ENCODE peak calls at places on chromosomes 5 and 9, in ten cellular contexts. One of them, this sample, is unnamed.

GRCh38 chr9:85729882-85730281 is 11.9 kb downstream of the AGTPBP1 start:
- DNase-seq in cardiac muscle cell: peak
- DNase-seq in iris pigment epithelial cell: no peak
- DNase-seq in NCI-H774: no peak
- DNase-seq in stomach: no peak
- DNase-seq in T-helper 2 cell: peak
- DNase-seq in MV-4-11: peak
- DNase-seq in transverse colon: no peak
- DNase-seq in cortex of kidney: no peak
- DNase-seq in GM13977: no peak
- DNase-seq in this sample: no peak

GRCh38 chr5:74595143-74595915 is 45.2 kb downstream of the ENC1 start:
- DNase-seq in GM13977: no peak
- DNase-seq in transverse colon: no peak
- DNase-seq in iris pigment epithelial cell: peak
- DNase-seq in NCI-H774: no peak
- DNase-seq in cardiac muscle cell: peak
- DNase-seq in stomach: no peak
- DNase-seq in cortex of kidney: no peak
- DNase-seq in MV-4-11: no peak
- DNase-seq in T-helper 2 cell: no peak
- DNase-seq in this sample: peak

GRCh38 chr9:120324996-120325642 is 254.8 kb downstream of the CDK5RAP2 start:
- DNase-seq in T-helper 2 cell: no peak
- DNase-seq in NCI-H774: no peak
- DNase-seq in stomach: no peak
- DNase-seq in MV-4-11: peak
- DNase-seq in cortex of kidney: no peak
- DNase-seq in transverse colon: no peak
- DNase-seq in GM13977: no peak
- DNase-seq in cardiac muscle cell: no peak
- DNase-seq in iris pigment epithelial cell: no peak
- DNase-seq in this sample: no peak

GRCh38 chr9:129675656-129676055 is 10.2 kb downstream of the PRRX2 start:
- DNase-seq in GM13977: no peak
- DNase-seq in transverse colon: no peak
- DNase-seq in MV-4-11: no peak
- DNase-seq in T-helper 2 cell: no peak
- DNase-seq in NCI-H774: no peak
- DNase-seq in cortex of kidney: no peak
- DNase-seq in iris pigment epithelial cell: no peak
- DNase-seq in stomach: no peak
- DNase-seq in cardiac muscle cell: peak
- DNase-seq in this sample: no peak

GRCh38 chr5:143649869-143650268 is 162.1 kb upstream of the HMHB1 start:
- DNase-seq in iris pigment epithelial cell: no peak
- DNase-seq in MV-4-11: peak
- DNase-seq in GM13977: no peak
- DNase-seq in T-helper 2 cell: no peak
- DNase-seq in cardiac muscle cell: no peak
- DNase-seq in stomach: no peak
- DNase-seq in NCI-H774: no peak
- DNase-seq in cortex of kidney: no peak
- DNase-seq in transverse colon: no peak
- DNase-seq in this sample: no peak

GRCh38 chr9:78585909-78586308 is 289.0 kb downstream of the PSAT1 start:
- DNase-seq in NCI-H774: no peak
- DNase-seq in MV-4-11: no peak
- DNase-seq in transverse colon: no peak
- DNase-seq in GM13977: no peak
- DNase-seq in cortex of kidney: no peak
- DNase-seq in iris pigment epithelial cell: no peak
- DNase-seq in T-helper 2 cell: no peak
- DNase-seq in stomach: no peak
- DNase-seq in cardiac muscle cell: no peak
- DNase-seq in this sample: no peak

GRCh38 chr5:143063175-143063970 is 293.2 kb downstream of the ARHGAP26 start:
- DNase-seq in stomach: no peak
- DNase-seq in cortex of kidney: no peak
- DNase-seq in iris pigment epithelial cell: no peak
- DNase-seq in transverse colon: no peak
- DNase-seq in MV-4-11: no peak
- DNase-seq in T-helper 2 cell: no peak
- DNase-seq in cardiac muscle cell: peak
- DNase-seq in GM13977: no peak
- DNase-seq in NCI-H774: no peak
- DNase-seq in this sample: no peak

GRCh38 chr5:87074934-87075541 is 192.6 kb upstream of the RASA1 start:
- DNase-seq in T-helper 2 cell: peak
- DNase-seq in GM13977: peak
- DNase-seq in stomach: no peak
- DNase-seq in transverse colon: peak
- DNase-seq in MV-4-11: peak
- DNase-seq in NCI-H774: no peak
- DNase-seq in cardiac muscle cell: no peak
- DNase-seq in iris pigment epithelial cell: no peak
- DNase-seq in cortex of kidney: no peak
- DNase-seq in this sample: no peak

GRCh38 chr5:164505791-164506190 is 1000.4 kb downstream of the MAT2B start:
- DNase-seq in NCI-H774: no peak
- DNase-seq in cortex of kidney: no peak
- DNase-seq in MV-4-11: no peak
- DNase-seq in T-helper 2 cell: no peak
- DNase-seq in iris pigment epithelial cell: no peak
- DNase-seq in cardiac muscle cell: no peak
- DNase-seq in GM13977: no peak
- DNase-seq in transverse colon: no peak
- DNase-seq in stomach: no peak
- DNase-seq in this sample: no peak

GRCh38 chr5:178277866-178278265 is 45.3 kb upstream of the PHYKPL start:
- DNase-seq in cardiac muscle cell: no peak
- DNase-seq in transverse colon: no peak
- DNase-seq in stomach: no peak
- DNase-seq in GM13977: no peak
- DNase-seq in MV-4-11: no peak
- DNase-seq in NCI-H774: no peak
- DNase-seq in iris pigment epithelial cell: no peak
- DNase-seq in T-helper 2 cell: no peak
- DNase-seq in cortex of kidney: no peak
- DNase-seq in this sample: no peak